ENCODE peak calls at places on chromosomes 1 and 21, in four cellular contexts. One of them, this sample, is unnamed. For H3K9me3 and H3K4me1, the result is how much of the 10 kb centered on the place peaks cover.

GRCh38 chr1:200410566-200410878 is 686 bp upstream of the ZNF281 start:
- DNase-seq in kidney: no peak
- DNase-seq in sigmoid colon: no peak
- DNase-seq in adipocyte: no peak
- DNase-seq in this sample: no peak

GRCh38 chr1:224544711-224545110 is 71.4 kb upstream of the CNIH3 start:
- DNase-seq in kidney: no peak
- DNase-seq in sigmoid colon: no peak
- DNase-seq in adipocyte: no peak
- DNase-seq in this sample: no peak

GRCh38 chr1:209123601-209124000 is 459.9 kb upstream of the CAMK1G start:
- DNase-seq in kidney: no peak
- DNase-seq in sigmoid colon: no peak
- DNase-seq in adipocyte: no peak
- DNase-seq in this sample: no peak

GRCh38 chr1:36835696-36836095 is 198.6 kb downstream of the GRIK3 start:
- DNase-seq in kidney: peak
- DNase-seq in sigmoid colon: no peak
- DNase-seq in adipocyte: no peak
- DNase-seq in this sample: no peak

GRCh38 chr1:187270256-187270655 is 441.5 kb downstream of the PLA2G4A start:
- DNase-seq in kidney: no peak
- DNase-seq in sigmoid colon: no peak
- DNase-seq in adipocyte: no peak
- DNase-seq in this sample: no peak

GRCh38 chr1:218424528-218424927 is 79.4 kb downstream of the TGFB2 start:
- DNase-seq in kidney: no peak
- DNase-seq in sigmoid colon: no peak
- DNase-seq in adipocyte: peak
- DNase-seq in this sample: no peak

GRCh38 chr1:27021347-27022031 is 8.8 kb upstream of the TENT5B start:
- DNase-seq in kidney: no peak
- DNase-seq in sigmoid colon: no peak
- DNase-seq in adipocyte: no peak
- DNase-seq in this sample: no peak

GRCh38 chr1:55007626-55008025 is 8.9 kb downstream of the BSND start:
- DNase-seq in kidney: no peak
- DNase-seq in sigmoid colon: no peak
- DNase-seq in adipocyte: peak
- DNase-seq in this sample: no peak

GRCh38 chr21:16913010-16913409 is 599.8 kb upstream of the CXADR start:
- DNase-seq in kidney: no peak
- DNase-seq in sigmoid colon: no peak
- DNase-seq in adipocyte: no peak
- DNase-seq in this sample: no peak

GRCh38 chr1:212606042-212606733 is 2.4 kb upstream of the ATF3 start:
- DNase-seq in kidney: no peak
- DNase-seq in sigmoid colon: no peak
- DNase-seq in adipocyte: peak
- DNase-seq in this sample: no peak

GRCh38 chr1:15261155-15262002 is 14.4 kb downstream of the FHAD1 start:
- DNase-seq in kidney: peak
- DNase-seq in sigmoid colon: peak
- DNase-seq in adipocyte: no peak
- DNase-seq in this sample: peak

GRCh38 chr1:226135059-226135651 is 51.4 kb downstream of the ACBD3 start:
- DNase-seq in kidney: no peak
- DNase-seq in sigmoid colon: peak
- DNase-seq in adipocyte: no peak
- DNase-seq in this sample: peak

GRCh38 chr21:28257276-28257675 is 735.4 kb downstream of the LTN1 start:
- DNase-seq in kidney: no peak
- DNase-seq in sigmoid colon: no peak
- DNase-seq in adipocyte: no peak
- DNase-seq in this sample: no peak

GRCh38 chr1:30569384-30569783 is 154.0 kb downstream of the MATN1 start:
- DNase-seq in kidney: no peak
- DNase-seq in sigmoid colon: no peak
- DNase-seq in adipocyte: no peak
- DNase-seq in this sample: no peak

GRCh38 chr21:39051561-39051949 is 131.7 kb downstream of the PSMG1 start:
- DNase-seq in kidney: no peak
- DNase-seq in sigmoid colon: no peak
- DNase-seq in adipocyte: no peak
- DNase-seq in this sample: no peak

GRCh38 chr1:183580281-183580682 is 10.0 kb downstream of the NCF2 start:
- DNase-seq in kidney: no peak
- DNase-seq in sigmoid colon: no peak
- DNase-seq in adipocyte: no peak
- DNase-seq in this sample: no peak

GRCh38 chr1:216523449-216524190 is 100.4 kb upstream of the USH2A start:
- DNase-seq in kidney: no peak
- DNase-seq in sigmoid colon: no peak
- DNase-seq in adipocyte: peak
- DNase-seq in this sample: no peak

GRCh38 chr1:43481481-43481880 is 27.8 kb upstream of the HYI start:
- DNase-seq in kidney: no peak
- DNase-seq in sigmoid colon: no peak
- DNase-seq in adipocyte: peak
- DNase-seq in this sample: no peak

GRCh38 chr1:203346755-203347102 is 4.2 kb downstream of the FMOD start:
- DNase-seq in kidney: no peak
- DNase-seq in sigmoid colon: no peak
- DNase-seq in adipocyte: no peak
- DNase-seq in this sample: no peak

GRCh38 chr1:88341436-88341835 is 342.6 kb upstream of the PKN2 start:
- DNase-seq in kidney: no peak
- DNase-seq in sigmoid colon: no peak
- DNase-seq in adipocyte: no peak
- DNase-seq in this sample: no peak

GRCh38 chr1:229142496-229142895 is 128.4 kb upstream of the RAB4A start:
- DNase-seq in kidney: no peak
- DNase-seq in sigmoid colon: no peak
- DNase-seq in adipocyte: no peak
- DNase-seq in this sample: no peak

GRCh38 chr1:79981483-79981882 is 975.0 kb upstream of the ADGRL4 start:
- DNase-seq in kidney: no peak
- DNase-seq in sigmoid colon: no peak
- DNase-seq in adipocyte: no peak
- DNase-seq in this sample: no peak

GRCh38 chr1:64550505-64550904 is 80.6 kb downstream of the CACHD1 start:
- DNase-seq in kidney: no peak
- DNase-seq in sigmoid colon: no peak
- DNase-seq in adipocyte: no peak
- DNase-seq in this sample: no peak

GRCh38 chr1:222547944-222548671 is at the start of gene HHIPL2:
- DNase-seq in kidney: no peak
- DNase-seq in sigmoid colon: no peak
- DNase-seq in adipocyte: no peak
- DNase-seq in this sample: no peak

GRCh38 chr1:63915121-63915520 is 141.3 kb downstream of the ROR1 start:
- DNase-seq in kidney: no peak
- DNase-seq in sigmoid colon: no peak
- DNase-seq in adipocyte: no peak
- DNase-seq in this sample: no peak

GRCh38 chr1:226798427-226799411 is 59.6 kb upstream of the ITPKB start:
- DNase-seq in kidney: no peak
- DNase-seq in sigmoid colon: no peak
- DNase-seq in adipocyte: no peak
- DNase-seq in this sample: no peak

GRCh38 chr21:46265736-46266525 is 19.5 kb downstream of the MCM3AP start:
- DNase-seq in kidney: no peak
- DNase-seq in sigmoid colon: no peak
- DNase-seq in adipocyte: no peak
- DNase-seq in this sample: no peak

GRCh38 chr1:2980073-2980791 is 41.0 kb upstream of the ACTRT2 start:
- DNase-seq in kidney: peak
- DNase-seq in sigmoid colon: peak
- DNase-seq in adipocyte: no peak
- DNase-seq in this sample: peak

GRCh38 chr1:94044290-94044790 is 76.6 kb downstream of the ABCA4 start:
- DNase-seq in kidney: peak
- DNase-seq in sigmoid colon: no peak
- DNase-seq in adipocyte: no peak
- DNase-seq in this sample: peak

GRCh38 chr1:214500349-214501055 is 50.9 kb downstream of the PTPN14 start:
- DNase-seq in kidney: no peak
- DNase-seq in sigmoid colon: no peak
- DNase-seq in adipocyte: no peak
- DNase-seq in this sample: no peak

GRCh38 chr1:51330331-51331201 is at the start of gene TTC39A:
- DNase-seq in kidney: peak
- DNase-seq in sigmoid colon: no peak
- DNase-seq in adipocyte: peak
- DNase-seq in this sample: no peak

GRCh38 chr1:156860639-156861423 is at the start of gene NTRK1:
- DNase-seq in kidney: no peak
- DNase-seq in sigmoid colon: no peak
- DNase-seq in adipocyte: peak
- DNase-seq in this sample: no peak

GRCh38 chr1:36824390-36824861 is 209.9 kb downstream of the GRIK3 start:
- DNase-seq in kidney: peak
- DNase-seq in sigmoid colon: no peak
- DNase-seq in adipocyte: no peak
- DNase-seq in this sample: no peak

GRCh38 chr21:33293811-33294216 is 27.6 kb downstream of the IL10RB start:
- DNase-seq in kidney: no peak
- DNase-seq in sigmoid colon: no peak
- DNase-seq in adipocyte: no peak
- DNase-seq in this sample: no peak

GRCh38 chr21:24424786-24425185 is 1182.5 kb downstream of the MRPL39 start:
- DNase-seq in kidney: no peak
- DNase-seq in sigmoid colon: no peak
- DNase-seq in adipocyte: no peak
- DNase-seq in this sample: no peak
- H3K9me3 ChIP-seq in kidney: under half
- H3K9me3 ChIP-seq in sigmoid colon: under half
- H3K9me3 ChIP-seq in adipocyte: under half
- H3K9me3 ChIP-seq in this sample: under half

GRCh38 chr1:109383087-109383779 is 14.5 kb downstream of the SORT1 start:
- DNase-seq in kidney: no peak
- DNase-seq in sigmoid colon: no peak
- DNase-seq in adipocyte: no peak
- DNase-seq in this sample: no peak
- H3K4me3 ChIP-seq in kidney: no peak
- H3K4me3 ChIP-seq in sigmoid colon: no peak
- H3K4me3 ChIP-seq in adipocyte: no peak
- H3K4me3 ChIP-seq in this sample: no peak

DNA sequence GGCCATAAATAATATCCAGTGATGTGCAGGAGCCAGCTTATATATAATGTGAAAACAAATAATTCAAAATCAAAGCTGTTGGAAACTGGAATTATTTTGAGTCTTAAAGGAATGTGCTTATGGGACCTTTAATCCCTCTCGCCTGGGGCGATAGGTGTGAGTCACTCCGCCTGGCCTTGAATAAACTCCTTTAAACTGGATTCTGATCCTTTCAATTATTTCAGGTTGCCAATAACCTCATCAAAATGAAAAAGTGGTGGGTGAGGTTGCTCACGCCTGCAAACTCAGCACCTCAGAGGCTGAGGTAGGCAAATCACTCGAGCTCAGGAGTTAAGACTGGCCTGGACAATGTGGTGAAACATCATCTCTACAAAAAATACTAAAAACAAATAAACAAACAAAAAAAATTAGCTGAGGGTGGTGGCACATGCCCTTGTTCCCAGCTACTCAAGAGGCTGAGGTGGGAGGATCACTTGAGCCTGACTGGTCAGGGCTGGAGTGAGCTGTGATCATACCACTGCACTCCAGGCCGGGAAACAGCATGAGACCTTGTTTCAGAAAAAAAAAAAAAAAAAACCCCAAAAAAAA is 11.4 kb upstream of the SLC2A5 start:
- DNase-seq in kidney: no peak
- DNase-seq in sigmoid colon: no peak
- DNase-seq in adipocyte: no peak
- DNase-seq in this sample: no peak
- H3K4me1 ChIP-seq in kidney: under half
- H3K4me1 ChIP-seq in sigmoid colon: under half
- H3K4me1 ChIP-seq in adipocyte: under half
- H3K4me1 ChIP-seq in this sample: under half

GRCh38 chr21:44494418-44494817 is 39.1 kb downstream of the LRRC3 start:
- DNase-seq in kidney: no peak
- DNase-seq in sigmoid colon: no peak
- DNase-seq in adipocyte: no peak
- DNase-seq in this sample: no peak

GRCh38 chr21:44496900-44497550 is 41.7 kb downstream of the LRRC3 start:
- DNase-seq in kidney: no peak
- DNase-seq in sigmoid colon: no peak
- DNase-seq in adipocyte: no peak
- DNase-seq in this sample: no peak

GRCh38 chr21:44496196-44496899 is 41.0 kb downstream of the LRRC3 start:
- DNase-seq in kidney: no peak
- DNase-seq in sigmoid colon: no peak
- DNase-seq in adipocyte: no peak
- DNase-seq in this sample: no peak

GRCh38 chr21:44495641-44496040 is 40.3 kb downstream of the LRRC3 start:
- DNase-seq in kidney: no peak
- DNase-seq in sigmoid colon: no peak
- DNase-seq in adipocyte: no peak
- DNase-seq in this sample: no peak

DNA sequence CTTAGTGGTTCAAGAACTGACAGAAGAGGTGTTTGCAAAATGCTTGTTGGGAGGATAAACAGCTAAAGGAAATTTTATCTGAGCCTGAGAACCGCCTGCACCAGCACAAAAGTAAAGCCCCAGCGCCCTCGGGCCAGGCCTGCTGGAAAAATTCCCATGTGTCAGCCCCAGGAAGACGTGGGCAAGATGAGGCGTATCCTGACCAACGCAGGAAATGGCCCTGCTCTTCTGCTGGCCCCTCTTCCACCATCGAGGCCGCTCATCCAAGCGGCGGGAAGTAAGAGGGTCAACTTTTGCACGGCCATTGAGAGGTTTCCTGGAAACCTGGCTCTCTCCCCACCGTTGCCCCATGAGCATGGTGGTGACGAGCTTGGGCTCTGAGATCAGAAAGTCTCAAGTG is 39.6 kb downstream of the LRRC3 start:
- DNase-seq in kidney: no peak
- DNase-seq in sigmoid colon: no peak
- DNase-seq in adipocyte: no peak
- DNase-seq in this sample: no peak
- H3K9me3 ChIP-seq in kidney: under half
- H3K9me3 ChIP-seq in sigmoid colon: under half
- H3K9me3 ChIP-seq in adipocyte: under half
- H3K9me3 ChIP-seq in this sample: under half